ENCODE peak calls at places on chromosomes 13 and 19, in six cellular contexts. L is colonic mucosa, H is adrenal gland, R is psoas muscle, I is lower lobe of right lung, V is cardiac muscle cell. T is an unnamed sample.

GRCh38 chr19:18780081-18780480 is 11.0 kb downstream of the COMP start:
- DNase-seq in V (no peak), H (no peak), R (no peak), L (no peak), I (no peak), T (no peak)

GRCh38 chr13:79171131-79172061 is 234.7 kb downstream of the RBM26 start:
- DNase-seq in I (no peak), R (no peak), L (no peak), H (no peak), V (no peak), T (no peak)

GRCh38 chr19:38656171-38656981 is 8.9 kb downstream of the ACTN4 start:
- DNase-seq in V (no peak), R (no peak), H (no peak), L (no peak), I (no peak), T (no peak)

GRCh38 chr13:42039457-42039945 is 8.9 kb upstream of the DGKH start:
- DNase-seq in R (no peak), V (no peak), L (peak; percentile 40), H (no peak), I (no peak), T (no peak)

GRCh38 chr19:43759515-43759914 is 4.8 kb upstream of the SMG9 start:
- DNase-seq in I (no peak), H (peak; percentile 50), L (no peak), V (no peak), R (no peak), T (no peak)

GRCh38 chr19:17564783-17565182 is 9.3 kb downstream of the COLGALT1 start:
- DNase-seq in I (no peak), R (no peak), L (no peak), V (peak; percentile 75), H (no peak), T (no peak)

GRCh38 chr13:53201454-53202225 is 173.0 kb downstream of the OLFM4 start:
- DNase-seq in V (peak; percentile 53), H (no peak), L (peak; percentile 19), I (peak; percentile 44), R (peak; percentile 43), T (peak; percentile 14)

GRCh38 chr13:109616021-109616420 is 170.4 kb downstream of the IRS2 start:
- DNase-seq in I (no peak), H (no peak), V (no peak), L (no peak), R (no peak), T (no peak)

GRCh38 chr19:54325194-54325621 is 12.2 kb upstream of the LILRA5 start:
- DNase-seq in R (no peak), I (no peak), L (peak; percentile 29), V (peak; percentile 50), H (no peak), T (no peak)

GRCh38 chr19:45670670-45671453 is 2.8 kb downstream of the GIPR start:
- DNase-seq in I (peak; percentile 90), R (peak; percentile 80), V (peak; percentile 95), L (peak; percentile 97), H (peak; percentile 66), T (peak; percentile 45)

GRCh38 chr13:51881296-51881695 is 19.5 kb downstream of the CCDC70 start:
- DNase-seq in L (no peak), I (no peak), R (no peak), H (no peak), V (no peak), T (no peak)

GRCh38 chr19:41851456-41851855 is 6.6 kb downstream of the DMRTC2 start:
- DNase-seq in V (no peak), I (no peak), L (no peak), R (no peak), H (no peak), T (no peak)

GRCh38 chr13:39451860-39452301 is 151.1 kb downstream of the LHFPL6 start:
- DNase-seq in I (no peak), R (peak; percentile 67), V (peak; percentile 27), H (peak; percentile 49), L (no peak), T (peak; percentile 59)

GRCh38 chr19:48608798-48609263 is 2.3 kb downstream of the SPACA4 start:
- DNase-seq in L (peak; percentile 60), H (peak; percentile 65), V (no peak), R (no peak), I (no peak), T (no peak)

GRCh38 chr13:35139591-35139990 is 197.5 kb downstream of the NBEA start:
- DNase-seq in R (no peak), H (no peak), V (no peak), L (no peak), I (no peak), T (no peak)

GRCh38 chr13:59391696-59392095 is 772.0 kb downstream of the DIAPH3 start:
- DNase-seq in R (no peak), L (peak; percentile 67), I (no peak), V (peak; percentile 85), H (peak; percentile 50), T (no peak)

GRCh38 chr13:51502206-51502651 is 49.4 kb upstream of the INTS6 start:
- DNase-seq in I (no peak), H (no peak), L (no peak), R (no peak), V (no peak), T (no peak)

GRCh38 chr13:71249031-71249430 is 618.0 kb downstream of the DACH1 start:
- DNase-seq in H (no peak), R (no peak), L (no peak), I (no peak), V (no peak), T (no peak)

GRCh38 chr13:113802090-113802531 is 43.1 kb downstream of the TMEM255B start:
- DNase-seq in V (peak; percentile 58), L (peak; percentile 34), H (no peak), I (peak; percentile 54), R (peak; percentile 76), T (peak; percentile 61)

GRCh38 chr19:41616785-41617621 is 9.9 kb downstream of the CEACAM4 start:
- DNase-seq in I (no peak), H (no peak), R (no peak), L (no peak), V (peak; percentile 0), T (no peak)

GRCh38 chr13:27913116-27913515 is 6.7 kb upstream of the PDX1 start:
- DNase-seq in R (no peak), V (no peak), I (no peak), H (no peak), L (no peak), T (no peak)

GRCh38 chr19:41796362-41796761 is at the start of gene CEACAM3:
- DNase-seq in V (no peak), I (no peak), R (no peak), H (no peak), L (no peak), T (no peak)

GRCh38 chr13:20411638-20412342 is 113.9 kb downstream of the CRYL1 start:
- DNase-seq in I (no peak), H (no peak), R (no peak), V (no peak), L (no peak), T (no peak)

DNA sequence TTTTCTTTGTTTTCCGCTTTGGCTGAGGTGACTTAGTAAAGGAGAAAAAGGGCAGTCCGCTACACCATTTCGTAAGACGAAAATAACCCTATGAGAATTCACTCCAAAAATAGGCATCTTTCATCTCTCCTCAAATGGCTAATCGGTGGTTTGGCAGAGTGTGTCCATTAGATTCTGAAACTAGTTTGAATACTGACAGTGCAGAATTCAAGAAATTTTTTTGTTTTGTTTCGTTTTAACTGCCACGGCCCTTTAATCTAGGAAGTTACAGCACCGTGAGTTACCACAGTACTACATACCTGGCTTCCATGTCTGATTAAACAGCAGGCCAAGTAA is 159.3 kb downstream of the RNF17 start:
- DNase-seq in H (no peak), V (no peak), R (no peak), L (no peak), I (no peak), T (no peak)
- H3K4me3 ChIP-seq in H (peak overlapping the region; percentile 68), V (peak overlapping the region; percentile 78), R (peak overlapping the region; percentile 79), L (peak overlapping the region; percentile 92), I (peak overlapping the region; percentile 79), T (peak overlapping the region; percentile 98)

DNA sequence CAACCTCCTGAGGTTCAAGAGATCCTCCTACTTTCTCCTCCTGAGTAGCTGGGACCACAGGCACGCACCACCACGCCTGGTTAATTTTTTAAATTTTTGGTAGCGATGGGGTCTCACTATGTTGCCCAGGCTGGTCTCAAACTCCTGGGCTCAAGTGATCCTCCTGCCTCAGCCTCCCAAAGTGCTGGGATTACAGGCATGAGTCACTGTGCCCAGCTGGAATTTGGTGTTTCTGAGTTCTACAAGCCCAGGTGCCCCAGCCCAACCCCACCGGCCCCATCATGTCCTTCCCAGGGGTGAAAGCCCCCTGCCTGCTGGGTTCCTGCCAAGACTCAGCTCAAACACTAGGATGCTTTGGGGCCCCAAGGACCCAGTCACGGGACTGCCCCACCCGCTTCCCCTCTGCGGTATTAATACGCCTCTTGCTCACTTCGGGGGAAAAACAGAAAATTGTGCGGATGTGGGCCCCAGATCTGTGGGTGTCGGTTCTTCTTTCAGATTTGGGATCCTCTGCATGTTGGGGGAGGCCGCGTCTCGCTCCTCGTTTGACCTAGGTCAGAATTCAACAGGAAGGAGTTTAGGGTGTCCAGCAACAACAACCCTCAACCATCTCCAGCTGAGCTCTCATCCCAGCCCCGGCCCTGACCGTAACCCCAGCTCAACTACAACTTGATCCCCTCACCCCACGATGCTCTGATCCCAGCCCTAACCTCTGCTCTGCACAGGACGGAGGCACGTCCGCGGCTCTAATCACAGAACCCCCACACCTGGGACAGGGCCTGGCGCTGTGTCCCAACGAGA is 3.7 kb upstream of the FCER2 start:
- DNase-seq in V (no peak), I (peak; percentile 72), H (peak; percentile 39), L (peak; percentile 40), R (peak; percentile 63), T (peak; percentile 30)
- H3K4me1 ChIP-seq in V (no peaks in the 10 kb centered on the region), I (peaks cover 19% of the 10 kb centered on the region), H (no peaks in the 10 kb centered on the region), L (no peaks in the 10 kb centered on the region), R (no peaks in the 10 kb centered on the region), T (no peaks in the 10 kb centered on the region)

GRCh38 chr19:51066816-51067215 is 1.9 kb upstream of the KLK13 start:
- DNase-seq in H (no peak), V (no peak), L (no peak), I (no peak), R (no peak), T (no peak)

GRCh38 chr19:51064534-51065220 is at the start of gene KLK13:
- DNase-seq in H (peak; percentile 40), I (peak; percentile 53), V (peak; percentile 30), R (no peak), L (no peak), T (peak; percentile 34)

GRCh38 chr19:51063664-51064063 is 1.2 kb downstream of the KLK13 start:
- DNase-seq in I (no peak), R (no peak), L (no peak), H (no peak), V (no peak), T (no peak)

GRCh38 chr19:51066393-51066792 is 1.5 kb upstream of the KLK13 start:
- DNase-seq in L (no peak), I (no peak), R (no peak), V (no peak), H (no peak), T (no peak)

GRCh38 chr19:51065221-51065960 is 499 bp upstream of the KLK13 start:
- DNase-seq in R (no peak), H (no peak), I (no peak), V (no peak), L (no peak), T (no peak)
- H3K4me3 ChIP-seq in R (no peak overlapping the region), H (peak overlapping the region; percentile 44), I (peak overlapping the region; percentile 29), V (peak overlapping the region; percentile 29), L (no peak overlapping the region), T (peak overlapping the region; percentile 58)

DNA sequence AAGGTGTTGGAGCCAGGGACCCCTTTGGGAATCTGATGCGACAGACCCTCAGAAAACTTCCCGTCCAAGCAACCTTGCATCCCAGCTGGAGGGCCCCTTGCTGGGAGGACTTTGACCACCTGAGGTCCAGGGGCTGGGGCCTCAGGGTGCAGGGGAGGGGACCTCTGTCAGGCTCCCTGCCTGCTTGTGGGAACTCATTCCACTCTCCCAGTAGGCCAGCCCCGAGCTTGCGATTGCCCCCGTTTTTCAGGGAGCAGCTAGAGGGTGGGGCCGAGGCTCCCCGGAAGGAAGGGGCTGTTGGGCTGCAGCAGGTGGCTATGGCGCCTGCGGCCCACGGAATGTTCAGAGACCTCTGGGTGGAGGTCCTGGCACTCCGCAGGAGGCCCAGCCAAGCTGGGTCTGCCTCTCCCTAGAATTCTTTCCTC is 2.8 kb downstream of the GNA11 start:
- DNase-seq in L (no peak), V (no peak), R (no peak), H (no peak), I (no peak), T (no peak)
- H3K4me1 ChIP-seq in L (peaks cover 32% of the 10 kb centered on the region), V (peaks cover 20% of the 10 kb centered on the region), R (peaks cover 54% of the 10 kb centered on the region), H (peaks cover 47% of the 10 kb centered on the region), I (peaks cover 71% of the 10 kb centered on the region), T (peaks cover 79% of the 10 kb centered on the region)